ENCODE peak calls at places on chromosomes 11 and 22, in eight cellular contexts. L is HT1080; Z is endothelial cell; M is AG04449; P is mesenteric fat pad; E is activated CD8-positive, alpha-beta memory T cell treated with anti-CD3 and anti-CD28 coated beads for 4 hours; V is HCT116; A is fibroblast of lung. O is an unnamed sample.

GRCh38 chr11:64610596-64610995 is 19.6 kb downstream of the SLC22A12 start:
- DNase-seq in L (no peak), Z (no peak), M (no peak), P (no peak), E (no peak), V (no peak), A (no peak), O (no peak)

GRCh38 chr11:13210424-13210823 is 67.2 kb upstream of the BMAL1 start:
- DNase-seq in L (peak; percentile 75), Z (peak; percentile 63), M (peak; percentile 34), P (no peak), E (no peak), V (peak; percentile 79), A (peak; percentile 86), O (peak; percentile 26)

GRCh38 chr11:46808804-46809431 is 37.2 kb downstream of the CKAP5 start:
- DNase-seq in L (peak; percentile 51), Z (no peak), M (peak; percentile 9), P (no peak), E (no peak), V (peak; percentile 13), A (peak; percentile 31), O (no peak)

GRCh38 chr11:67626970-67627369 is 2.8 kb downstream of the NUDT8 start:
- DNase-seq in L (no peak), Z (no peak), M (no peak), P (no peak), E (no peak), V (no peak), A (no peak), O (no peak)

GRCh38 chr11:3359092-3359824 is 19.7 kb downstream of the ZNF195 start:
- DNase-seq in L (no peak), Z (no peak), M (no peak), P (no peak), E (no peak), V (no peak), A (peak; percentile 12), O (no peak)

GRCh38 chr22:19178065-19178658 is 374 bp downstream of the SLC25A1 start:
- DNase-seq in L (peak; percentile 26), Z (peak; percentile 48), M (no peak), P (no peak), E (peak; percentile 27), V (no peak), A (peak; percentile 11), O (no peak)

GRCh38 chr11:88208742-88209141 is 33.5 kb upstream of the RAB38 start:
- DNase-seq in L (no peak), Z (no peak), M (no peak), P (no peak), E (no peak), V (no peak), A (peak; percentile 2), O (no peak)

GRCh38 chr22:33908201-33909074 is 11.8 kb downstream of the LARGE1 start:
- DNase-seq in L (no peak), Z (no peak), M (no peak), P (no peak), E (no peak), V (no peak), A (no peak), O (no peak)

GRCh38 chr11:15843309-15843857 is 513.0 kb downstream of the SOX6 start:
- DNase-seq in L (peak; percentile 86), Z (peak; percentile 30), M (no peak), P (no peak), E (no peak), V (no peak), A (peak; percentile 17), O (no peak)

GRCh38 chr22:45717787-45718186 is 46.2 kb downstream of the ATXN10 start:
- DNase-seq in L (peak; percentile 76), Z (no peak), M (peak; percentile 50), P (no peak), E (no peak), V (no peak), A (peak; percentile 52), O (peak; percentile 69)

GRCh38 chr11:61061081-61061826 is 41.0 kb upstream of the CD5 start:
- DNase-seq in L (peak; percentile 59), Z (no peak), M (no peak), P (peak; percentile 67), E (peak; percentile 54), V (peak; percentile 6), A (peak; percentile 11), O (no peak)

GRCh38 chr11:123351375-123351774 is 78.7 kb upstream of the GRAMD1B start:
- DNase-seq in L (no peak), Z (no peak), M (no peak), P (no peak), E (no peak), V (no peak), A (peak; percentile 18), O (no peak)

GRCh38 chr11:19291064-19291463 is 50.3 kb upstream of the E2F8 start:
- DNase-seq in L (no peak), Z (no peak), M (no peak), P (no peak), E (no peak), V (no peak), A (no peak), O (no peak)

GRCh38 chr22:36417281-36417686 is 29.5 kb upstream of the MYH9 start:
- DNase-seq in L (peak; percentile 90), Z (no peak), M (no peak), P (no peak), E (no peak), V (no peak), A (peak; percentile 38), O (no peak)

GRCh38 chr22:48541401-48542098 is 1286.1 kb downstream of the BRD1 start:
- DNase-seq in L (no peak), Z (no peak), M (no peak), P (no peak), E (no peak), V (no peak), A (no peak), O (no peak)

GRCh38 chr11:121119444-121119843 is 18.4 kb downstream of the TECTA start:
- DNase-seq in L (no peak), Z (no peak), M (no peak), P (no peak), E (no peak), V (no peak), A (no peak), O (no peak)

GRCh38 chr11:61999141-61999975 is 31.9 kb upstream of the FTH1 start:
- DNase-seq in L (no peak), Z (no peak), M (no peak), P (peak; percentile 37), E (no peak), V (no peak), A (peak; percentile 71), O (no peak)

GRCh38 chr22:21606775-21607174 is 23.0 kb downstream of the YDJC start:
- DNase-seq in L (no peak), Z (no peak), M (no peak), P (no peak), E (no peak), V (no peak), A (no peak), O (no peak)

GRCh38 chr11:105827906-105828305 is 194.1 kb downstream of the MSANTD4 start:
- DNase-seq in L (no peak), Z (no peak), M (no peak), P (no peak), E (no peak), V (no peak), A (no peak), O (no peak)

GRCh38 chr11:64894070-64894811 is 15.8 kb upstream of the EHD1 start:
- DNase-seq in L (peak; percentile 52), Z (peak; percentile 85), M (no peak), P (peak; percentile 96), E (peak; percentile 87), V (no peak), A (peak; percentile 69), O (no peak)

O was measured in BJ.